ENCODE peak calls at places on chromosomes 5 and 9, in four cellular contexts. A is GM12878, L is astrocyte, J is hepatocyte. U is an unnamed sample.

GRCh38 chr5:149674686-149675085 is 55.4 kb upstream of the PPARGC1B start:
- DNase-seq in A (no peak), L (no peak), J (no peak), U (no peak)

GRCh38 chr5:148523139-148523538 is 131.2 kb downstream of the HTR4 start:
- DNase-seq in A (no peak), L (no peak), J (no peak), U (no peak)

GRCh38 chr9:88537743-88538055 is 2.7 kb downstream of the NXNL2 start:
- DNase-seq in A (no peak), L (peak; percentile 72), J (peak; percentile 84), U (peak; percentile 17)

GRCh38 chr5:8114597-8115266 is 245.8 kb downstream of the MTRR start:
- DNase-seq in A (no peak), L (no peak), J (no peak), U (no peak)

GRCh38 chr5:8184455-8185063 is 315.6 kb downstream of the MTRR start:
- DNase-seq in A (no peak), L (no peak), J (peak; percentile 50), U (peak; percentile 53)

GRCh38 chr9:35195683-35196082 is 33.9 kb downstream of the UNC13B start:
- DNase-seq in A (no peak), L (peak; percentile 18), J (no peak), U (no peak)

GRCh38 chr5:102324714-102325113 is 28.6 kb upstream of the SLCO4C1 start:
- DNase-seq in A (no peak), L (no peak), J (no peak), U (no peak)

GRCh38 chr5:168782172-168782571 is 203.0 kb upstream of the PANK3 start:
- DNase-seq in A (no peak), L (no peak), J (no peak), U (no peak)

GRCh38 chr9:120221844-120222243 is 358.1 kb downstream of the CDK5RAP2 start:
- DNase-seq in A (no peak), L (no peak), J (no peak), U (no peak)

GRCh38 chr5:51272957-51273356 is 110.3 kb upstream of the ISL1 start:
- DNase-seq in A (no peak), L (no peak), J (no peak), U (no peak)

GRCh38 chr9:127182901-127183746 is 60.7 kb upstream of the ANGPTL2 start:
- DNase-seq in A (no peak), L (no peak), J (no peak), U (no peak)

GRCh38 chr9:34158362-34158869 is 20.4 kb upstream of the UBAP1 start:
- DNase-seq in A (no peak), L (peak; percentile 97), J (peak; percentile 79), U (peak; percentile 69)

GRCh38 chr9:132150256-132150655 is 11.6 kb upstream of the NTNG2 start:
- DNase-seq in A (no peak), L (no peak), J (no peak), U (no peak)

GRCh38 chr5:116444373-116445058 is 130.1 kb downstream of the SEMA6A start:
- DNase-seq in A (no peak), L (no peak), J (no peak), U (no peak)

GRCh38 chr5:171415115-171415730 is 4.2 kb upstream of the FGF18 start:
- DNase-seq in A (no peak), L (peak; percentile 76), J (no peak), U (no peak)

GRCh38 chr9:93303806-93304573 is 120.1 kb downstream of the WNK2 start:
- DNase-seq in A (no peak), L (no peak), J (no peak), U (no peak)

GRCh38 chr5:79956173-79956670 is 34.8 kb downstream of the MTX3 start:
- DNase-seq in A (no peak), L (peak; percentile 67), J (no peak), U (peak; percentile 66)

GRCh38 chr5:179906795-179907569 is 715 bp downstream of the TBC1D9B start:
- DNase-seq in A (no peak), L (no peak), J (peak; percentile 33), U (peak; percentile 39)

GRCh38 chr5:97591781-97592180 is 408.7 kb upstream of the RIOK2 start:
- DNase-seq in A (no peak), L (no peak), J (no peak), U (no peak)

GRCh38 chr9:68730570-68731227 is 25.7 kb downstream of the PIP5K1B start:
- DNase-seq in A (no peak), L (no peak), J (peak; percentile 43), U (no peak)

GRCh38 chr9:13719981-13720380 is 440.5 kb upstream of the MPDZ start:
- DNase-seq in A (no peak), L (peak; percentile 96), J (no peak), U (no peak)

GRCh38 chr5:3139596-3139995 is 388.1 kb upstream of the IRX2 start:
- DNase-seq in A (no peak), L (peak; percentile 78), J (no peak), U (no peak)
- TF ChIP-seq CTCF in A (no peak), L (no peak), J (no peak), U (no peak)

GRCh38 chr5:926416-927171 is 33.9 kb downstream of the TRIP13 start:
- DNase-seq in A (no peak), L (peak; percentile 11), J (peak; percentile 68), U (no peak)
- TF ChIP-seq EZH2 in A (no peak), L (peak; percentile 76), J (no peak), U (no peak)

GRCh38 chr9:100933656-100934055 is 94.9 kb upstream of the PLPPR1 start:
- DNase-seq in A (no peak), L (peak; percentile 64), J (no peak), U (no peak)
- TF ChIP-seq CTCF in A (no peak), L (no peak), J (no peak), U (no peak)

DNA sequence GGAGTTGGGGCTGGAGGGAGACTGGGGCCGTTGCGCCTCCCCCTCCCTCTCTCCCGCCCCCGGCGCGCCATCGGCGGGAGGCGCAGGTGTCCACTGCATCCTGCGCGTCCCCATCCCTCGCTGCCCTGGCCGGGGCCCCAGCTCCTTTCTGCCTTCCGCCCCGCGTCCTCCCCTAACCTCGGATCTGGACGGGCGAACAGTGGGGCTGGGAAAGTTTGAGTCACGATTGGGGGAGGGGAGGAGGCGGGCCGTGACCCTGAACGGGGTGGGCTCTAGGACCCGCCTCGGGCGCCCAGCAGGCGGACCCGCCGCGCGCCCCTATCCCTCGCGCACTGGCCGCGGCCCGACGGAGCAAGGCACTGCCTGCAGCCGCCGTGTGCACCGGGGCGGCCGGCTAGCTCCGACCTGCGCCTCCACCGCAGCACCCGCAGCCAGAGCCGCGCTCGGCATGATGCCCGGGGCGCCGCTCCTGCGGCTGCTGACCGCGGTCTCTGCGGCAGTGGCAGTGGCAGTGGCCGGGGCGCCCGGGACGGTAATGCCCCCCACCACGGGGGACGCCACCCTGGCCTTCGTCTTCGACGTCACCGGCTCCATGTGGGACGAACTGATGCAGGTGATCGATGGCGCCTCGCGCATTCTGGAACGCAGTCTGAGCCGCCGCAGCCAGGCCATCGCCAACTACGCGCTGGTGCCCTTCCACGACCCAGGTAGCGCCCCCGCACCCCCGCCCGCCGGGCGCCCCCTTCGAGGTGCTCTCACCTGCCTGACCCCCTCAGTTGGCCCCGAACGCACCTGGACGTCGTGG is at the start of gene HMCN2:
- DNase-seq in A (no peak), L (no peak), J (peak; percentile 66), U (no peak)
- TF ChIP-seq EZH2 in A (no peak), L (peak; percentile 79), J (peak; percentile 68), U (no peak)

DNA sequence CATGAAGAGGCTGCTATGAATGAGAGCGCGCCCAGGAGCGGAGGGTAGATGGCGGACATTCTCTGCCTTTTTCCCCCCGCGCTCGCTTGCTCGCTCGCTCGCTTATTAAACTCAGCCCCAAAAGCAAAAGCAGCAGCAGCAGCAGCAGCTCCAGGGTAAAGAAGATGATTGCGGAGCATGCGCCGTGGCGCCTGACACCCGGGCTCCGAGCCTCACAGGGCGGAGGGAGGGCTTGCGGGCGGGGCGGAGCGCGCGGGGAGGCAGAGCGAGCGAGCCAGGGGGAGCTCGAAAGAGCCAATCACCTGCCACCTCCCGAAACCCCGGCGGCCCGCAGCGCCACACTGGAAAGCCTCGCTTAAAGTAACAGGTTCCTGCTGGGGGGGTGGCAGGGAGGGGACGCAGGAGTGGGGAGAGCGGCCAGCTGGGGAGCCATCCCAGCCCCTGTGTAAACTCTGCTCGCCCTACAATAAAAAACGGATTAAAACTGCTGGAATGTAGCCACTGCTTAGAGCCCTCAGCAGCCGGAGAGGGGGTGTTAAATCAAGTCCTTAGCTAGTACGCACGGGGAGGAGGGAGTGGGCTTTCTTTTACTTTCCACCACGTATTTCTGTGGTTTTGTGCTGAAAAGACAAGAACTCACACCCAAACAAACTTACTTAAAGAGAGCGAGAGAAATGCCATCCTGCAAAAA is at the start of gene MLLT3:
- DNase-seq in A (peak; percentile 87), L (peak; percentile 87), J (peak; percentile 97), U (peak; percentile 89)
- TF ChIP-seq CTCF in A (no peak), L (no peak), J (no peak), U (no peak)

DNA sequence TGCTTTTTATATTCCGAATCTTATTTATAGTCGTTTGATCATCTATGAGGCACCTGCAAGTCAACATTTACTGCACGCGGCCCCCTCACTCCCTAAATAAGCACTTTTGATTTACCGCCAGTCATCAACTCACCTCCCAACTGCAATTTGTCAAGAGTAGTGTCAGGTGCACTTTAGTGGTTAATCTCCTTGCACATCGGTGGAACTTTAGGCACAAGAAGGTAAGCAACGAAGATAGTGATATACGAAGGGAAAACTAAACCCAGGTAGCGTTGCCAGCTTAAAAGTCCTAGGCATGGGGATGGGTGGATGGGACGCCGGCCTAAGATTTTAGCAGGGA is 513 bp upstream of the RNF180 start:
- DNase-seq in A (no peak), L (no peak), J (no peak), U (no peak)
- TF ChIP-seq EZH2 in A (no peak), L (no peak), J (no peak), U (no peak)